ENCODE peak calls at places on chromosomes 1 and 21, in ten cellular contexts. O is kidney, L is tibial nerve, W is GM13976, B is cardiac muscle cell, X is thoracic aorta, K is tibial artery, D is RWPE1, V is AG09309, R is BE2C. G is an unnamed sample.
A peak's percentile ranks its signal among the peaks of the same experiment; 100 is the strongest.

GRCh38 chr1:31769720-31770390 is 5.7 kb upstream of the ADGRB2 start:
- DNase-seq in O (no peak), L (no peak), W (no peak), B (peak; percentile 63), X (no peak), K (no peak), D (no peak), V (no peak), R (peak; percentile 73), G (no peak)

GRCh38 chr1:32724678-32725594 is 22.4 kb upstream of the SYNC start:
- DNase-seq in O (no peak), L (peak; percentile 24), W (no peak), B (no peak), X (peak; percentile 23), K (peak; percentile 77), D (peak; percentile 88), V (peak; percentile 84), R (peak; percentile 51), G (peak; percentile 81)

GRCh38 chr21:37032877-37033471 is 26.5 kb downstream of the RIPPLY3 start:
- DNase-seq in O (no peak), L (no peak), W (no peak), B (no peak), X (no peak), K (no peak), D (peak; percentile 55), V (peak; percentile 34), R (no peak), G (no peak)

GRCh38 chr1:115239148-115239820 is 98.8 kb downstream of the NGF start:
- DNase-seq in O (no peak), L (no peak), W (no peak), B (no peak), X (no peak), K (no peak), D (no peak), V (peak; percentile 80), R (no peak), G (no peak)

GRCh38 chr21:43320526-43320925 is 106.4 kb downstream of the SIK1 start:
- DNase-seq in O (no peak), L (no peak), W (no peak), B (no peak), X (no peak), K (no peak), D (no peak), V (no peak), R (no peak), G (no peak)

GRCh38 chr1:229254910-229255541 is 15.9 kb upstream of the RAB4A start:
- DNase-seq in O (no peak), L (no peak), W (no peak), B (no peak), X (no peak), K (no peak), D (no peak), V (no peak), R (no peak), G (no peak)

GRCh38 chr21:46210378-46211136 is 18.0 kb downstream of the LSS start:
- DNase-seq in O (peak; percentile 54), L (no peak), W (no peak), B (no peak), X (no peak), K (peak; percentile 60), D (no peak), V (no peak), R (peak; percentile 3), G (peak; percentile 54)

GRCh38 chr1:8238141-8239038 is 79.5 kb upstream of the SLC45A1 start:
- DNase-seq in O (no peak), L (no peak), W (no peak), B (no peak), X (no peak), K (no peak), D (no peak), V (peak; percentile 75), R (no peak), G (no peak)

GRCh38 chr1:59696421-59697115 is 118.2 kb upstream of the HOOK1 start:
- DNase-seq in O (no peak), L (no peak), W (no peak), B (no peak), X (no peak), K (no peak), D (no peak), V (no peak), R (no peak), G (no peak)

GRCh38 chr1:172758242-172758641 is 99.3 kb downstream of the FASLG start:
- DNase-seq in O (no peak), L (no peak), W (no peak), B (no peak), X (no peak), K (no peak), D (no peak), V (no peak), R (no peak), G (no peak)

GRCh38 chr1:41434748-41435449 is 49.6 kb downstream of the EDN2 start:
- DNase-seq in O (no peak), L (no peak), W (no peak), B (no peak), X (no peak), K (no peak), D (no peak), V (no peak), R (no peak), G (no peak)

GRCh38 chr21:35525443-35525842 is 476.3 kb upstream of the RUNX1 start:
- DNase-seq in O (no peak), L (no peak), W (no peak), B (no peak), X (no peak), K (no peak), D (peak; percentile 11), V (no peak), R (no peak), G (no peak)

GRCh38 chr1:151061012-151061401 is 810 bp downstream of the MLLT11 start:
- DNase-seq in O (no peak), L (no peak), W (no peak), B (no peak), X (no peak), K (peak; percentile 31), D (no peak), V (no peak), R (peak; percentile 66), G (no peak)

GRCh38 chr1:110152133-110152785 is 2.0 kb downstream of the SLC6A17 start:
- DNase-seq in O (no peak), L (no peak), W (no peak), B (no peak), X (no peak), K (peak; percentile 56), D (peak; percentile 33), V (no peak), R (no peak), G (no peak)

DNA sequence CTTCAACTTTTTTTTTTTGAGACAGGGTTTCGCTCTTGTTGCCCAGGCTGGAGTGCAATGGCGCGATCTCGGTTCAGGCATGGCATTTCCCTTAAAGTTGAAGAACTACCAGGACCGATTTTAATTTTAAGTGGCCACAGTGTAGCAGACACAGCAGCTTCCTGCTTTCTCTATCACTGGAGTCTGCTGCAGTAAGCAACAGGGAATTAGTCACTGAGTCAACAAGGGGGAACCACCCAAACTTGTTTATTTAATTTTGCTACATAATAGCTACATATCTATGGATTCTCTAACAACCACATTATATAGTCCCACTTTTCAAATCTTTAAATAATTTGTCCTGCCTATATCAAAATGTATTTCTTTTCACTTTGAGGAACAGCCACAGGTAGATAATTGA is 12.5 kb upstream of the TNNI3K start:
- DNase-seq in O (no peak), L (no peak), W (no peak), B (no peak), X (no peak), K (no peak), D (peak; percentile 1), V (no peak), R (no peak), G (no peak)
- TF ChIP-seq CTCF in O (no peak), L (no peak), W (no peak), B (no peak), X (no peak), K (no peak), D (no peak), V (no peak), R (no peak), G (no peak)

DNA sequence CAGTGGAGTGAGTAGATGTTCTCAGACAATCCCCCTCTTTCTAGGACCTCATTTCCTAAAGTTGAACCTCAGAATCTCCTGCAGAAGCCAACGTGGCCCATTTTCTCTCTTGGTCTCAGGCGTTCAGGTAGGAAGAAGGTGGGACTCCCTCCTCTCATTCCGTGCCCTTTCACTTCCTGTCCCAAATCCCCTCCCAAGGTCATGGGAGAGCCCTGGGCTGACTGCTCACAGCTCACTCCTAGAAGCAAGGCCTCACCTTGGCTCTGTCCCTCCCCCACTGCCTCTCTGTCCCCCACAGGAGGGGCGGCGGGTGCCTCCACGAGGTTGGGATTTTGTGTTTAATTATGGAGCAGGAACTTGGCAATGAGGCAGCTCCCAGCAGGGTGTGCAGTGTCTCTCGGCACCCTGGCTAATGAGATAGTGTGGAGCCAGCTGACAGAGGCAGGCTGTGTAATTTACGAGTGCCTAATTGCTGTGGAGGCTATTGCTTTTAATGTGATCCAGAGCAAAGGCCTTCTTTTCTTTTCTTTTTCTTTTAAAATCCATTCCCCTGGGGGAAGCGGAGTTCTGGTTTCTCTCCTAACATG is 9.1 kb upstream of the CDK18 start:
- DNase-seq in O (no peak), L (no peak), W (no peak), B (peak; percentile 21), X (no peak), K (no peak), D (no peak), V (no peak), R (no peak), G (no peak)
- TF ChIP-seq CTCF in O (no peak), L (no peak), W (no peak), B (no peak), X (no peak), K (no peak), D (no peak), V (no peak), R (no peak), G (no peak)

DNA sequence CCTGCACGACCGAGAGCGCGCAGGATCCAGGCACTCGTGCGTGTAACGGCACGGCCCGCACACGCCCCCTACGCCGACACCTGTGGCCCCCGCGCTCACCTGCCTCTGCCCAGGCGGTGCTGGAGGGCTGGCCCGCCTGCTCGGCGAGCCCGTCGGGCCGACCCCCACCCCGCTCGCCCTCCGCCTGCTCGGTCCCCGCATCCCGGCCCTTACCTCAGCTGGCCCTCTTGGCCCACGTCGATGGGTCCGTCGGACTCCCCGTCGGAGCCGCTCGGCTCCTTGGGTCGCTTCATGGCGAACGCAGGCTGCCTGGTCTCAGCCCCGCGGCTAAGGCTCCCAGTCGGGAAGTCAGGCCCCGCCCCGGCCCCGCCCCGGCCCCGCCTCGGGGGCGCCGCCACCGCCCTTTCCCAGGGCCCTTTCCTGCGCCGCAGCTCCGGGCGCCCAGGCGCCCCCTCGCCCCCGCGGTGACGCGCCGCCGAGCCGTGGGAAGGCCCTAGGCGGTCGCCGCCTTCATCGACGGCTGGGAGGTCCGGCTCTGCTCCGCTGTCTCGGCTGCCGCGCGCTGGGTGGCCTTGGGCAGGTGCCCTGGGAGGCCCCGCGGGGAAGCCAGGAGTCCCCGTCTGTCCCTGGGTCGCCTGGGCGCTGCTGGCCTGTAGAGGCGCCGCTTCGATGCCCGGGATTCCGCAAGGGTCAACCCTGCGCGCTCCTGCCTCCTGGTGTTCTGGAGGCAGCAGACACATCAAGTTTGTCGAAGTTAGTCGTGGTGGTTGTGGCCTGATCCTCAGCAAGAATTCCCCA is at the start of gene HEYL:
- DNase-seq in O (peak; percentile 91), L (peak; percentile 32), W (peak; percentile 80), B (peak; percentile 70), X (peak; percentile 26), K (peak; percentile 91), D (peak; percentile 40), V (no peak), R (no peak), G (no peak)
- TF ChIP-seq CTCF in O (no peak), L (peak; percentile 49), W (peak; percentile 23), B (peak; percentile 47), X (peak; percentile 66), K (peak; percentile 64), D (no peak), V (peak; percentile 21), R (no peak), G (peak; percentile 77)

GRCh38 chr1:202056644-202057334 is 46.4 kb downstream of the ELF3 start:
- DNase-seq in O (peak; percentile 82), L (no peak), W (no peak), B (no peak), X (no peak), K (no peak), D (peak; percentile 95), V (no peak), R (peak; percentile 35), G (no peak)
- TF ChIP-seq CTCF in O (no peak), L (no peak), W (no peak), B (no peak), X (no peak), K (no peak), D (no peak), V (no peak), R (no peak), G (no peak)

G was measured in ascending aorta.